ENCODE peak calls at places on chromosome 22, in six cellular contexts. One of them, this sample, is unnamed.

GRCh38 chr22:29149841-29150555 is 55.7 kb upstream of the EMID1 start:
- DNase-seq in PC-3: no peak
- DNase-seq in HCT116: no peak
- DNase-seq in SK-N-SH: no peak
- DNase-seq in GM23248: no peak
- DNase-seq in MM.1S: no peak
- DNase-seq in this sample: peak

GRCh38 chr22:17199131-17199731 is 20.0 kb downstream of the ADA2 start:
- DNase-seq in GM23248: peak
- DNase-seq in SK-N-SH: peak
- DNase-seq in PC-3: no peak
- DNase-seq in MM.1S: no peak
- DNase-seq in HCT116: no peak
- DNase-seq in this sample: peak

GRCh38 chr22:22754961-22755777 is 110.8 kb downstream of the GGTLC2 start:
- DNase-seq in PC-3: no peak
- DNase-seq in HCT116: no peak
- DNase-seq in SK-N-SH: no peak
- DNase-seq in MM.1S: no peak
- DNase-seq in GM23248: no peak
- DNase-seq in this sample: no peak

GRCh38 chr22:17888855-17889254 is 114.6 kb upstream of the BID start:
- DNase-seq in PC-3: no peak
- DNase-seq in MM.1S: no peak
- DNase-seq in SK-N-SH: no peak
- DNase-seq in GM23248: no peak
- DNase-seq in HCT116: no peak
- DNase-seq in this sample: peak

GRCh38 chr22:31938258-31938657 is 6.1 kb upstream of the YWHAH start:
- DNase-seq in PC-3: no peak
- DNase-seq in SK-N-SH: no peak
- DNase-seq in MM.1S: no peak
- DNase-seq in GM23248: no peak
- DNase-seq in HCT116: no peak
- DNase-seq in this sample: no peak

GRCh38 chr22:47071812-47072641 is 309.6 kb downstream of the TBC1D22A start:
- DNase-seq in SK-N-SH: no peak
- DNase-seq in MM.1S: no peak
- DNase-seq in HCT116: no peak
- DNase-seq in GM23248: no peak
- DNase-seq in PC-3: no peak
- DNase-seq in this sample: no peak

GRCh38 chr22:30116362-30117117 is 36.3 kb downstream of the HORMAD2 start:
- DNase-seq in MM.1S: no peak
- DNase-seq in SK-N-SH: no peak
- DNase-seq in GM23248: peak
- DNase-seq in PC-3: peak
- DNase-seq in HCT116: no peak
- DNase-seq in this sample: peak

GRCh38 chr22:50516068-50516467 is 8.0 kb downstream of the NCAPH2 start:
- DNase-seq in GM23248: no peak
- DNase-seq in MM.1S: no peak
- DNase-seq in HCT116: no peak
- DNase-seq in PC-3: no peak
- DNase-seq in SK-N-SH: no peak
- DNase-seq in this sample: no peak

GRCh38 chr22:38862375-38863329 is 9.4 kb downstream of the CBX6 start:
- DNase-seq in MM.1S: no peak
- DNase-seq in HCT116: no peak
- DNase-seq in SK-N-SH: peak
- DNase-seq in PC-3: no peak
- DNase-seq in GM23248: no peak
- DNase-seq in this sample: peak

GRCh38 chr22:22078329-22078728 is 95.7 kb upstream of the TOP3B start:
- DNase-seq in SK-N-SH: no peak
- DNase-seq in MM.1S: no peak
- DNase-seq in PC-3: no peak
- DNase-seq in HCT116: no peak
- DNase-seq in GM23248: no peak
- DNase-seq in this sample: no peak

GRCh38 chr22:50260434-50260800 is 1.1 kb downstream of the MAPK12 start:
- DNase-seq in SK-N-SH: no peak
- DNase-seq in PC-3: no peak
- DNase-seq in HCT116: no peak
- DNase-seq in GM23248: peak
- DNase-seq in MM.1S: no peak
- DNase-seq in this sample: no peak

GRCh38 chr22:47613606-47614350 is 851.3 kb downstream of the TBC1D22A start:
- DNase-seq in PC-3: no peak
- DNase-seq in SK-N-SH: no peak
- DNase-seq in GM23248: no peak
- DNase-seq in HCT116: no peak
- DNase-seq in MM.1S: no peak
- DNase-seq in this sample: no peak

GRCh38 chr22:24442352-24442744 is 14.9 kb downstream of the ADORA2A start:
- DNase-seq in HCT116: no peak
- DNase-seq in GM23248: no peak
- DNase-seq in PC-3: no peak
- DNase-seq in SK-N-SH: peak
- DNase-seq in MM.1S: no peak
- DNase-seq in this sample: no peak

GRCh38 chr22:32801436-32802290 is at the start of gene TIMP3:
- DNase-seq in HCT116: no peak
- DNase-seq in SK-N-SH: peak
- DNase-seq in PC-3: no peak
- DNase-seq in MM.1S: no peak
- DNase-seq in GM23248: peak
- DNase-seq in this sample: peak

GRCh38 chr22:49570032-49570848 is 257.4 kb downstream of the BRD1 start:
- DNase-seq in GM23248: no peak
- DNase-seq in HCT116: no peak
- DNase-seq in PC-3: no peak
- DNase-seq in SK-N-SH: no peak
- DNase-seq in MM.1S: no peak
- DNase-seq in this sample: no peak

GRCh38 chr22:46137218-46137766 is 13.0 kb upstream of the PPARA start:
- DNase-seq in PC-3: no peak
- DNase-seq in MM.1S: no peak
- DNase-seq in GM23248: no peak
- DNase-seq in SK-N-SH: no peak
- DNase-seq in HCT116: no peak
- DNase-seq in this sample: no peak

GRCh38 chr22:32083000-32083399 is 39.9 kb downstream of the SLC5A1 start:
- DNase-seq in PC-3: no peak
- DNase-seq in MM.1S: no peak
- DNase-seq in SK-N-SH: no peak
- DNase-seq in HCT116: no peak
- DNase-seq in GM23248: no peak
- DNase-seq in this sample: no peak

GRCh38 chr22:50220603-50221409 is 20.0 kb downstream of the SELENOO start:
- DNase-seq in MM.1S: no peak
- DNase-seq in HCT116: no peak
- DNase-seq in PC-3: no peak
- DNase-seq in SK-N-SH: no peak
- DNase-seq in GM23248: no peak
- DNase-seq in this sample: no peak

GRCh38 chr22:17869285-17870096 is 95.2 kb upstream of the BID start:
- DNase-seq in MM.1S: no peak
- DNase-seq in SK-N-SH: no peak
- DNase-seq in GM23248: no peak
- DNase-seq in HCT116: no peak
- DNase-seq in PC-3: no peak
- DNase-seq in this sample: no peak

GRCh38 chr22:22554324-22555284 is 4.5 kb downstream of the PRAME start:
- DNase-seq in PC-3: no peak
- DNase-seq in GM23248: no peak
- DNase-seq in SK-N-SH: no peak
- DNase-seq in HCT116: no peak
- DNase-seq in MM.1S: no peak
- DNase-seq in this sample: no peak

GRCh38 chr22:33918676-33919590 is 1.3 kb downstream of the LARGE1 start:
- DNase-seq in GM23248: peak
- DNase-seq in PC-3: no peak
- DNase-seq in HCT116: no peak
- DNase-seq in SK-N-SH: no peak
- DNase-seq in MM.1S: no peak
- DNase-seq in this sample: no peak

GRCh38 chr22:32020117-32020516 is 22.9 kb upstream of the SLC5A1 start:
- DNase-seq in SK-N-SH: no peak
- DNase-seq in MM.1S: peak
- DNase-seq in HCT116: peak
- DNase-seq in PC-3: peak
- DNase-seq in GM23248: peak
- DNase-seq in this sample: no peak

GRCh38 chr22:50439314-50440250 is 35.3 kb downstream of the SBF1 start:
- DNase-seq in HCT116: no peak
- DNase-seq in SK-N-SH: peak
- DNase-seq in PC-3: no peak
- DNase-seq in MM.1S: no peak
- DNase-seq in GM23248: no peak
- DNase-seq in this sample: no peak

GRCh38 chr22:30565341-30565740 is 9.1 kb downstream of the GAL3ST1 start:
- DNase-seq in GM23248: peak
- DNase-seq in MM.1S: no peak
- DNase-seq in SK-N-SH: no peak
- DNase-seq in HCT116: no peak
- DNase-seq in PC-3: no peak
- DNase-seq in this sample: no peak

GRCh38 chr22:24486501-24486921 is 8.6 kb upstream of the UPB1 start:
- DNase-seq in HCT116: no peak
- DNase-seq in MM.1S: no peak
- DNase-seq in GM23248: peak
- DNase-seq in PC-3: peak
- DNase-seq in SK-N-SH: no peak
- DNase-seq in this sample: no peak

GRCh38 chr22:42169055-42169469 is 38.5 kb upstream of the CYP2D6 start:
- DNase-seq in PC-3: peak
- DNase-seq in SK-N-SH: peak
- DNase-seq in GM23248: peak
- DNase-seq in HCT116: peak
- DNase-seq in MM.1S: peak
- DNase-seq in this sample: peak
- H3K9ac ChIP-seq in PC-3: no peak
- H3K9ac ChIP-seq in SK-N-SH: no peak
- H3K9ac ChIP-seq in GM23248: no peak
- H3K9ac ChIP-seq in HCT116: no peak
- H3K9ac ChIP-seq in MM.1S: no peak
- H3K9ac ChIP-seq in this sample: no peak

GRCh38 chr22:20606041-20606783 is 98.8 kb downstream of the MED15 start:
- DNase-seq in PC-3: peak
- DNase-seq in MM.1S: peak
- DNase-seq in HCT116: peak
- DNase-seq in GM23248: peak
- DNase-seq in SK-N-SH: peak
- DNase-seq in this sample: peak
- TF ChIP-seq EZH2phosphoT487 in PC-3: no peak
- TF ChIP-seq EZH2phosphoT487 in MM.1S: no peak
- TF ChIP-seq EZH2phosphoT487 in HCT116: no peak
- TF ChIP-seq EZH2phosphoT487 in GM23248: no peak
- TF ChIP-seq EZH2phosphoT487 in SK-N-SH: no peak
- TF ChIP-seq EZH2phosphoT487 in this sample: no peak

GRCh38 chr22:44677299-44678244 is 24.4 kb upstream of the PRR5 start:
- DNase-seq in GM23248: no peak
- DNase-seq in SK-N-SH: no peak
- DNase-seq in MM.1S: no peak
- DNase-seq in PC-3: no peak
- DNase-seq in HCT116: no peak
- DNase-seq in this sample: no peak
- H3K9ac ChIP-seq in GM23248: no peak
- H3K9ac ChIP-seq in SK-N-SH: no peak
- H3K9ac ChIP-seq in MM.1S: no peak
- H3K9ac ChIP-seq in PC-3: no peak
- H3K9ac ChIP-seq in HCT116: no peak
- H3K9ac ChIP-seq in this sample: no peak

GRCh38 chr22:37547249-37547741 is 13.0 kb upstream of the CDC42EP1 start:
- DNase-seq in GM23248: peak
- DNase-seq in MM.1S: no peak
- DNase-seq in HCT116: no peak
- DNase-seq in SK-N-SH: no peak
- DNase-seq in PC-3: no peak
- DNase-seq in this sample: no peak

GRCh38 chr22:37546436-37547248 is 13.6 kb upstream of the CDC42EP1 start:
- DNase-seq in MM.1S: no peak
- DNase-seq in PC-3: no peak
- DNase-seq in SK-N-SH: no peak
- DNase-seq in GM23248: peak
- DNase-seq in HCT116: no peak
- DNase-seq in this sample: peak

GRCh38 chr22:37542959-37543358 is 17.3 kb upstream of the CDC42EP1 start:
- DNase-seq in MM.1S: no peak
- DNase-seq in PC-3: no peak
- DNase-seq in SK-N-SH: peak
- DNase-seq in HCT116: no peak
- DNase-seq in GM23248: no peak
- DNase-seq in this sample: no peak

GRCh38 chr22:37545703-37546435 is 14.4 kb upstream of the CDC42EP1 start:
- DNase-seq in PC-3: peak
- DNase-seq in GM23248: peak
- DNase-seq in HCT116: no peak
- DNase-seq in MM.1S: no peak
- DNase-seq in SK-N-SH: no peak
- DNase-seq in this sample: peak

DNA sequence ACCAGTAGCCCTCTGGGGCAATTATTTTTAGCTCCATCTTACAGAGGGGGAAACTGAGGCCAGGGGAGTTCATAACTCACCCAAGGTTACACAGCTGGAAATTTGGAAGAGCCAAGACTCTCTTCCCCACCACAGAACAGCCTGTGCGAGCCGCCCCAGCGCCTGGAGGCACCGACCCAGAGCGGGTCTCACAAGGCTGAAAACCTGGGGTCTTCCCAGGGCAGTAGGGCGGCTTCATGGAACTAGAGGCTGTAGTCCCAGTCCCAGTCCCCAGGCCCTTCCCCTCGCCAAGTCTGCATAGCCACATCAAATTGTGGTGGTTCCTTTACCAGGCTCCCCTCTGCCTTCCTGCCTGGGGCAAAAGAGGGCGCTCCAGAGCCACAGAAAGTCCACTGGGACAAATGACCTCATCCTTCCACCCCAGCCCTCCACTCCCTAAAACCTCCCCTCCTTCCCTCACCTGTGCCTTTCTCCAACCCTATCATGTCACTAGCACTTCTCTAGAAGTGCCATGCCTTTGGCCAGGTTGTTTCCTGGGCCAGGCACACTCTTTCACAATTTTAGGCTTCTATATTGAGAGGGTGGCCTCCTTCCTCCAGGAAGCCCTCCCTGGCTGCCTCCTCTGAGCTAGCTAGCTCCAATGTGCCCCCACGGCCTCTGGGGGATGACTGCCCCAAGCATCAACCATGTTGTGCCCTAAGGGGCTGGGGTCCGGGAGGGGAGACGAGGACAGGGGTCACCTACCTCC is 15.2 kb upstream of the CDC42EP1 start:
- DNase-seq in GM23248: peak
- DNase-seq in PC-3: peak
- DNase-seq in SK-N-SH: peak
- DNase-seq in MM.1S: peak
- DNase-seq in HCT116: no peak
- DNase-seq in this sample: peak
- TF ChIP-seq EZH2phosphoT487 in GM23248: no peak
- TF ChIP-seq EZH2phosphoT487 in PC-3: no peak
- TF ChIP-seq EZH2phosphoT487 in SK-N-SH: no peak
- TF ChIP-seq EZH2phosphoT487 in MM.1S: no peak
- TF ChIP-seq EZH2phosphoT487 in HCT116: no peak
- TF ChIP-seq EZH2phosphoT487 in this sample: no peak

GRCh38 chr22:42878561-42879305 is 21.7 kb upstream of the ARFGAP3 start:
- DNase-seq in HCT116: no peak
- DNase-seq in MM.1S: no peak
- DNase-seq in PC-3: no peak
- DNase-seq in SK-N-SH: no peak
- DNase-seq in GM23248: no peak
- DNase-seq in this sample: no peak
- H3K9ac ChIP-seq in HCT116: no peak
- H3K9ac ChIP-seq in MM.1S: no peak
- H3K9ac ChIP-seq in PC-3: no peak
- H3K9ac ChIP-seq in SK-N-SH: no peak
- H3K9ac ChIP-seq in GM23248: no peak
- H3K9ac ChIP-seq in this sample: no peak